ENCODE peak calls at places on chromosomes 12 and 14, in seven cellular contexts. V is heart right ventricle; A is thoracic aorta; U is psoas muscle; R is DND-41; T is CD8-positive, alpha-beta T cell; Z is body of pancreas. E is an unnamed sample.

GRCh38 chr12:89225808-89226368 is 126.4 kb downstream of the DUSP6 start:
- DNase-seq in A (no peak), V (no peak), U (no peak), R (no peak), Z (peak; percentile 61), T (no peak), E (no peak)

GRCh38 chr12:123671876-123672275 is 963 bp downstream of the TCTN2 start:
- DNase-seq in R (no peak), V (no peak), T (no peak), U (no peak), A (no peak), Z (no peak), E (no peak)

GRCh38 chr14:51922624-51923023 is 62.2 kb downstream of the GNG2 start:
- DNase-seq in Z (no peak), V (peak; percentile 34), T (no peak), A (no peak), U (no peak), R (no peak), E (no peak)

GRCh38 chr12:57051011-57051410 is 1.1 kb upstream of the MYO1A start:
- DNase-seq in A (no peak), T (no peak), V (no peak), U (no peak), R (no peak), Z (no peak), E (no peak)

GRCh38 chr14:93676416-93676958 is 111.8 kb downstream of the PRIMA1 start:
- DNase-seq in R (no peak), U (no peak), A (no peak), T (no peak), Z (no peak), V (no peak), E (no peak)

GRCh38 chr12:89977356-89978185 is 268.9 kb upstream of the ATP2B1 start:
- DNase-seq in U (no peak), T (no peak), V (no peak), R (no peak), Z (no peak), A (no peak), E (no peak)

GRCh38 chr14:75205586-75205985 is 29.2 kb upstream of the TMED10 start:
- DNase-seq in V (no peak), U (no peak), T (no peak), Z (no peak), A (no peak), R (no peak), E (no peak)

GRCh38 chr12:53300187-53300586 is 692 bp downstream of the MYG1 start:
- DNase-seq in R (no peak), V (no peak), Z (no peak), A (no peak), T (no peak), U (no peak), E (no peak)

GRCh38 chr12:61993734-61994345 is 266.4 kb upstream of the USP15 start:
- DNase-seq in U (no peak), A (no peak), R (no peak), V (no peak), Z (no peak), T (no peak), E (no peak)

GRCh38 chr14:92768795-92769194 is 20.4 kb upstream of the LGMN start:
- DNase-seq in T (no peak), A (no peak), R (no peak), V (no peak), U (no peak), Z (no peak), E (no peak)

GRCh38 chr14:88599761-88600439 is 37.1 kb downstream of the ZC3H14 start:
- DNase-seq in T (no peak), V (no peak), Z (no peak), U (no peak), A (no peak), R (no peak), E (no peak)

GRCh38 chr12:3203713-3204112 is 126.5 kb downstream of the TSPAN9 start:
- DNase-seq in V (no peak), Z (no peak), A (no peak), T (no peak), R (peak; percentile 13), U (no peak), E (no peak)

GRCh38 chr12:123390415-123391093 is 6.6 kb downstream of the KMT5A start:
- DNase-seq in Z (no peak), R (no peak), V (no peak), A (no peak), T (no peak), U (no peak), E (no peak)

GRCh38 chr12:42356344-42356743 is 30.4 kb downstream of the PPHLN1 start:
- DNase-seq in V (no peak), T (no peak), A (no peak), U (no peak), R (no peak), Z (no peak), E (no peak)

GRCh38 chr12:114920828-114921579 is 237.0 kb upstream of the TBX3 start:
- DNase-seq in A (no peak), U (no peak), T (no peak), V (peak; percentile 9), R (no peak), Z (no peak), E (no peak)

GRCh38 chr12:52951126-52951525 is 2.2 kb downstream of the KRT18 start:
- DNase-seq in T (no peak), Z (no peak), U (no peak), R (no peak), V (no peak), A (no peak), E (no peak)

GRCh38 chr12:111074559-111074958 is 154.2 kb upstream of the MYL2 start:
- DNase-seq in A (no peak), T (no peak), U (no peak), R (no peak), V (no peak), Z (peak; percentile 53), E (no peak)

GRCh38 chr14:22613091-22613695 is 15.1 kb downstream of the ABHD4 start:
- DNase-seq in A (no peak), U (no peak), R (no peak), Z (no peak), V (no peak), T (no peak), E (no peak)
- TF ChIP-seq CTCF in A (no peak), U (no peak), R (no peak), Z (no peak), V (no peak), T (no peak), E (no peak)

DNA sequence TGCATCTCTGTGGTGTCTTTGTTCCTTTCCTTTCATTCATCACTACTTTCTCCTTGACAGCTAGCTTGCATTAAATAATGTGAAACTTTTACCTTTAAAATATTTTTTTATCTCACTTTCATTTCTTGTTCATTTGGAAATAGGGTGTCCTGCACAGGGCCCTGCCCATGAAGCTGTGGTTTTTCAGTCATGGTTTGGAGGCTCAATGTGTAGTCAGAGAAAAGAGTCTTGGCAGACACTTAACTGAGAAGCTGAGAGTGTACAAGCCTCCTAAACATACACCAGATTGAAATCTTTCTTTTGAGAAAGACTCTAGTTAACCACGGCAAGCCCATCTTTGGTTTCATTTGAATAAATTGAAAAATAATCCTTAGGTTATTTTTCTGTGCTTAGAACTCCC is 74.2 kb downstream of the KICS2 start:
- DNase-seq in R (no peak), Z (no peak), A (no peak), U (no peak), T (no peak), V (no peak), E (no peak)
- TF ChIP-seq CTCF in R (no peak), Z (no peak), A (no peak), U (no peak), T (no peak), V (no peak), E (no peak)

DNA sequence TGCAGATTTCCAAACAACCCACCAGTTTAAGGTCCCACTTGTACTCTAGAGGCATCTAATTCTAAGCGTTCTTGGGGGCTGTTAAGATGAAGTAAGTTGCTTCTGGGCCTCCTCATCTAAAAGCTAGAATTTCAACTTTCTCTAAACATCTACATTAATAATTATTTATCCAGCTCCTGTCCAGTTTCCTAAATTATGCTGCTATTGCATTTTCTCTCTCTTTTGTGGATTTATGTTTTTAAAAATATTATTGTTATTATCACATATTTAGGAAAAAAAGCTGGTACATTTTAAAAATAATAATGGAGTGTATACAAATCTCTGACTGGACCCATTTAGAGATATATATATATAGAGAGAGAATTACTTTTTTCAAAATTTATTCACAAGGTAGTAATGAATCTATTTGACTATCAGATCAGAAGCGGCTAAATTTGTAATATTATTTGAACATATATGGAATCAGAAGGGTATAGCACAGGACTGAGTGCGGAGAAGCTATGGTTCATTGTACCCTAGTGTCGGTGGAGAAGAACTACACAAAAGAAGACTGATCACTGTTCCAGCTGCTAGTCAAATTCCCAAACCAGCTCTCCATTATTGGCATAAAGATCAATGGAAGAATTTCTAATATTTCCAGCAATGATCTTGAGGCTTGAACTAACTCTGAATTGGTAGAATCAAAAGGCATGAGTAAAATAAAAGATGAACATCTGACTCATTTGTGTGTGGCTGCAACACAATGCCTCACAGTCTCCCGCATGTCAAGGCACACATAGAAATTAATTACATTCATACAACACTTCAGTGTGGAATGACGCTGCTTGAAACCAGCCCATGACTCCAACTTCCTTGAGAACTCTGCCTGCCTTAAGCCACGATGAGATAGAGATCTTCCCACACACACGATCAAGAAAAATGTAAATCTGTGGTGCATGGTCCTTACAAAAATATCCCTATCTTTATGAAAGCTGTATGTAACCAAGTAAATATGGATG is 433.4 kb upstream of the OR4E1 start:
- DNase-seq in V (no peak), U (no peak), R (no peak), A (no peak), Z (no peak), T (no peak), E (no peak)
- TF ChIP-seq CTCF in V (no peak), U (no peak), R (peak; percentile 5), A (no peak), Z (no peak), T (no peak), E (no peak)

DNA sequence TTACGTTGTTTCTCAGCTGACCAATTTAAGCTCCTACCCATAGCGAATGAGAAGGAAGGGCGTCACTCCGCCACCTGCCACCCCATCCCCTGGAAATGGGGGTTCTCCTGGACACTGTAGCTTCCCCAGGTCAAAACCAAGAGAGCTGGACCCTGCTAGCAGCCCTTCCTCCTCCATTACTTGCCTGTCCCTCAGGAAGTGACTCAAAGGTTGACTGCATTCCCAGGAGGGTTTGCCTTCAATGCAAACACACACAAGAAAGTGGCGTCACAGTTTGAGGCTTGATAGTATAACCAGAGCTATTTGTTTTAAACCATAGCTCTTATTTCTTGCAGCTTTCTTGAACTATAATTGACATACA is 79.1 kb downstream of the KCNK13 start:
- DNase-seq in A (no peak), V (no peak), R (no peak), Z (no peak), U (no peak), T (no peak), E (no peak)
- TF ChIP-seq CTCF in A (no peak), V (no peak), R (no peak), Z (no peak), U (no peak), T (no peak), E (no peak)

GRCh38 chr12:80763874-80764273 is 47.2 kb downstream of the MYF5 start:
- DNase-seq in T (no peak), Z (no peak), A (no peak), V (no peak), R (peak; percentile 5), U (no peak), E (no peak)
- TF ChIP-seq CTCF in T (no peak), Z (peak; percentile 43), A (peak; percentile 71), V (peak; percentile 64), R (peak; percentile 54), U (peak; percentile 72), E (no peak)

GRCh38 chr12:100993916-100994315 is 199.3 kb downstream of the ANO4 start:
- DNase-seq in Z (no peak), T (no peak), A (no peak), U (no peak), R (no peak), V (no peak), E (no peak)
- TF ChIP-seq CTCF in Z (no peak), T (no peak), A (no peak), U (no peak), R (peak; percentile 17), V (no peak), E (no peak)

GRCh38 chr12:131041968-131042847 is 88.5 kb downstream of the ADGRD1 start:
- DNase-seq in R (no peak), Z (no peak), A (no peak), T (no peak), V (no peak), U (no peak), E (no peak)
- TF ChIP-seq CTCF in R (no peak), Z (no peak), A (no peak), T (no peak), V (no peak), U (no peak), E (no peak)

E was measured in omental fat pad.